ENCODE peak calls at places on chromosomes 1 and 21, in nine cellular contexts. A, P, U, W, H, B, T, S and Y are unnamed samples.

GRCh38 chr1:21317035-21317689 is 26.9 kb upstream of the ECE1 start:
- DNase-seq in A (no peak), P (peak; percentile 80), U (no peak), W (peak; percentile 78), H (peak; percentile 75), B (peak; percentile 58), T (peak; percentile 74), S (peak; percentile 78), Y (no peak)

GRCh38 chr1:213988639-213989070 is 882 bp downstream of the PROX1 start:
- DNase-seq in A (peak; percentile 41), P (no peak), U (no peak), W (no peak), H (no peak), B (no peak), T (no peak), S (no peak), Y (no peak)

GRCh38 chr1:215076312-215076711 is 6.2 kb upstream of the KCNK2 start:
- DNase-seq in A (peak; percentile 10), P (no peak), U (peak; percentile 46), W (no peak), H (no peak), B (peak; percentile 45), T (peak; percentile 19), S (peak; percentile 27), Y (no peak)

GRCh38 chr1:159005676-159006075 is 4.0 kb upstream of the IFI16 start:
- DNase-seq in A (peak; percentile 38), P (no peak), U (no peak), W (no peak), H (no peak), B (peak; percentile 37), T (peak; percentile 18), S (peak; percentile 22), Y (no peak)

GRCh38 chr1:224506141-224506814 is 71.7 kb upstream of the WDR26 start:
- DNase-seq in A (no peak), P (no peak), U (no peak), W (no peak), H (no peak), B (no peak), T (no peak), S (no peak), Y (no peak)

GRCh38 chr1:98398649-98399048 is 262.9 kb upstream of the SNX7 start:
- DNase-seq in A (no peak), P (no peak), U (no peak), W (no peak), H (no peak), B (peak; percentile 48), T (no peak), S (no peak), Y (no peak)

GRCh38 chr1:58149266-58149812 is 397.2 kb downstream of the OMA1 start:
- DNase-seq in A (no peak), P (no peak), U (no peak), W (no peak), H (no peak), B (no peak), T (no peak), S (no peak), Y (no peak)

GRCh38 chr1:17047924-17048323 is 5.9 kb downstream of the SDHB start:
- DNase-seq in A (no peak), P (no peak), U (no peak), W (no peak), H (no peak), B (no peak), T (no peak), S (no peak), Y (no peak)

GRCh38 chr1:160219062-160219929 is 14.1 kb downstream of the PEA15 start:
- DNase-seq in A (peak; percentile 46), P (peak; percentile 38), U (peak; percentile 69), W (no peak), H (no peak), B (peak; percentile 50), T (peak; percentile 60), S (no peak), Y (peak; percentile 53)

GRCh38 chr1:241762713-241763339 is 85.2 kb upstream of the EXO1 start:
- DNase-seq in A (no peak), P (no peak), U (no peak), W (no peak), H (no peak), B (no peak), T (no peak), S (no peak), Y (no peak)

GRCh38 chr1:152410599-152410998 is 3.5 kb downstream of the CRNN start:
- DNase-seq in A (no peak), P (no peak), U (no peak), W (no peak), H (peak; percentile 75), B (peak; percentile 22), T (no peak), S (no peak), Y (no peak)

GRCh38 chr1:152415454-152416227 is 1.6 kb upstream of the CRNN start:
- DNase-seq in A (no peak), P (no peak), U (no peak), W (no peak), H (no peak), B (no peak), T (no peak), S (no peak), Y (no peak)

GRCh38 chr1:152411144-152411543 is 2.9 kb downstream of the CRNN start:
- DNase-seq in A (no peak), P (no peak), U (no peak), W (no peak), H (peak; percentile 66), B (no peak), T (no peak), S (no peak), Y (peak; percentile 28)

GRCh38 chr1:152411846-152412245 is 2.2 kb downstream of the CRNN start:
- DNase-seq in A (no peak), P (no peak), U (no peak), W (no peak), H (no peak), B (no peak), T (no peak), S (no peak), Y (no peak)

GRCh38 chr1:152413909-152414308 is at the start of gene CRNN:
- DNase-seq in A (no peak), P (no peak), U (no peak), W (no peak), H (no peak), B (no peak), T (no peak), S (no peak), Y (no peak)
- TF ChIP-seq CTCF in A (no peak), P (no peak), U (no peak), W (no peak), H (no peak), B (no peak), T (no peak), S (no peak), Y (no peak)

GRCh38 chr1:155263067-155263466 is 907 bp upstream of the SCAMP3 start:
- DNase-seq in A (no peak), P (no peak), U (no peak), W (no peak), H (no peak), B (no peak), T (no peak), S (no peak), Y (no peak)

GRCh38 chr1:155260276-155260675 is 1.9 kb downstream of the SCAMP3 start:
- DNase-seq in A (no peak), P (no peak), U (no peak), W (no peak), H (no peak), B (no peak), T (no peak), S (no peak), Y (no peak)

GRCh38 chr1:155256101-155256852 is 994 bp upstream of the ENTREP3 start:
- DNase-seq in A (no peak), P (no peak), U (no peak), W (no peak), H (no peak), B (no peak), T (peak; percentile 28), S (no peak), Y (peak; percentile 62)

GRCh38 chr1:155261888-155262673 is at the start of gene SCAMP3:
- DNase-seq in A (peak; percentile 86), P (peak; percentile 94), U (peak; percentile 94), W (peak; percentile 89), H (peak; percentile 96), B (peak; percentile 99), T (peak; percentile 96), S (peak; percentile 93), Y (peak; percentile 85)

GRCh38 chr1:155261401-155261887 is 716 bp downstream of the SCAMP3 start:
- DNase-seq in A (no peak), P (no peak), U (no peak), W (no peak), H (no peak), B (no peak), T (no peak), S (no peak), Y (no peak)
- TF ChIP-seq CTCF in A (no peak), P (no peak), U (no peak), W (no peak), H (no peak), B (no peak), T (peak; percentile 14), S (no peak), Y (peak; percentile 17)

GRCh38 chr21:21750124-21750825 is 752.1 kb downstream of the NCAM2 start:
- DNase-seq in A (no peak), P (no peak), U (no peak), W (no peak), H (no peak), B (no peak), T (no peak), S (no peak), Y (no peak)

DNA sequence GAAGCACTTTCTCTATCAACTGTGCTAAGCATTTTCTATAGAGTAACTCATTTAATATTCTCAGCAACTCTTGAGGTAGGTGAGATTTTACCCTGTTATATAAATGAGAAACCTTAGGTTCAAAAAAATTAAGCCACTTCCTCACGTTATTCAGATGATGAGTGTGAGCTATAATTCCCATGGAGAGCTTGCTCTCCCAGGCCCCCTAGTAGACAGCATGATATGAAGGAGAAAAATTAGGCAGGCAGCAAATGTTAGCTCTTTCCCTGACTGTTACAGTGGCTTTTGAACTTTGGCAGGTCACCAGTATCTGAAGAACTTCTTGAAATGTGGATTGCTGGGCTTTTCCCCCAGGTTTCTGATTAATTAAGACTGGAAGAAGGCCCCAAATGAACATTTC is 753.1 kb downstream of the NCAM2 start:
- DNase-seq in A (no peak), P (no peak), U (no peak), W (no peak), H (no peak), B (no peak), T (peak; percentile 42), S (no peak), Y (no peak)
- TF ChIP-seq CTCF in A (no peak), P (no peak), U (no peak), W (no peak), H (no peak), B (peak; percentile 61), T (peak; percentile 74), S (no peak), Y (no peak)

DNA sequence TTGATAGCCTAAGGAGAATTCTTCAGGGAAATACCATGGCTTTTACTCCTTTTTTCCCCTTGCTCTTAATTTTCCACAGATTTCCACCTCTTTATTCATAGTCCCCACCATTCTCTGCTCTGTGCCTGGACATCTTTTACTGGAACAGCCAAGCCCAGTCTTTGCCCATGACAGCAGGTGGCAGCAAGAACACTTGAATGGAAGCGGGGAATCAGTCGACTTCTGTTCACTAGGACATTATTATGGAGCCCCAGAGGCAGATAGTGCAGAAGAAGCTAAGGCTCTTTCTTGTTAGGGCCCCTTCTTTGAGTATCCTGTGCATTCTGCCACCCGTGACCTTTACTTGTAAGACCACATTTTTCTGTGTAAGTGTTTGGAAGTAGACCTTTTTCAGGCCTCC is 6.3 kb downstream of the OR14I1 start:
- DNase-seq in A (no peak), P (no peak), U (peak; percentile 26), W (no peak), H (no peak), B (no peak), T (no peak), S (no peak), Y (no peak)
- TF ChIP-seq CTCF in A (no peak), P (peak; percentile 31), U (no peak), W (no peak), H (no peak), B (no peak), T (peak; percentile 25), S (peak; percentile 31), Y (no peak)